ENCODE peak calls at places on chromosomes 12 and 14, in nine cellular contexts. One of them, this sample, is unnamed.

GRCh38 chr14:106291626-106292025 is 765.2 kb downstream of the TMEM121 start:
- DNase-seq in mesothelial cell of epicardium: no peak
- DNase-seq in fibroblast of lung: no peak
- DNase-seq in ovary: no peak
- DNase-seq in brain microvascular endothelial cell: no peak
- DNase-seq in upper lobe of right lung: no peak
- DNase-seq in IMR-90: no peak
- DNase-seq in colonic mucosa: no peak
- DNase-seq in lower leg skin: no peak
- DNase-seq in this sample: no peak

GRCh38 chr14:23446291-23446851 is 10.9 kb upstream of the MYH7 start:
- DNase-seq in IMR-90: no peak
- DNase-seq in lower leg skin: no peak
- DNase-seq in upper lobe of right lung: no peak
- DNase-seq in mesothelial cell of epicardium: no peak
- DNase-seq in ovary: no peak
- DNase-seq in fibroblast of lung: no peak
- DNase-seq in brain microvascular endothelial cell: no peak
- DNase-seq in colonic mucosa: peak; percentile 59
- DNase-seq in this sample: no peak

GRCh38 chr12:54421175-54421872 is 2.3 kb upstream of the ITGA5 start:
- DNase-seq in brain microvascular endothelial cell: no peak
- DNase-seq in mesothelial cell of epicardium: no peak
- DNase-seq in upper lobe of right lung: no peak
- DNase-seq in fibroblast of lung: peak; percentile 89
- DNase-seq in lower leg skin: peak; percentile 84
- DNase-seq in IMR-90: peak; percentile 36
- DNase-seq in colonic mucosa: no peak
- DNase-seq in ovary: peak; percentile 59
- DNase-seq in this sample: no peak

GRCh38 chr12:69653703-69654102 is 43.0 kb upstream of the LRRC10 start:
- DNase-seq in fibroblast of lung: peak; percentile 68
- DNase-seq in lower leg skin: no peak
- DNase-seq in IMR-90: peak; percentile 43
- DNase-seq in mesothelial cell of epicardium: no peak
- DNase-seq in upper lobe of right lung: no peak
- DNase-seq in brain microvascular endothelial cell: no peak
- DNase-seq in ovary: no peak
- DNase-seq in colonic mucosa: no peak
- DNase-seq in this sample: no peak

GRCh38 chr12:91103101-91103500 is 8.2 kb downstream of the LUM start:
- DNase-seq in upper lobe of right lung: no peak
- DNase-seq in IMR-90: no peak
- DNase-seq in lower leg skin: no peak
- DNase-seq in brain microvascular endothelial cell: no peak
- DNase-seq in fibroblast of lung: no peak
- DNase-seq in ovary: no peak
- DNase-seq in colonic mucosa: no peak
- DNase-seq in mesothelial cell of epicardium: no peak
- DNase-seq in this sample: no peak

GRCh38 chr14:90139199-90139598 is 77.4 kb downstream of the KCNK13 start:
- DNase-seq in lower leg skin: no peak
- DNase-seq in upper lobe of right lung: no peak
- DNase-seq in colonic mucosa: no peak
- DNase-seq in fibroblast of lung: no peak
- DNase-seq in mesothelial cell of epicardium: no peak
- DNase-seq in brain microvascular endothelial cell: no peak
- DNase-seq in IMR-90: no peak
- DNase-seq in ovary: no peak
- DNase-seq in this sample: no peak

GRCh38 chr12:95918194-95918993 is 24.0 kb downstream of the CCDC38 start:
- DNase-seq in colonic mucosa: peak; percentile 28
- DNase-seq in IMR-90: peak; percentile 42
- DNase-seq in mesothelial cell of epicardium: no peak
- DNase-seq in ovary: no peak
- DNase-seq in fibroblast of lung: peak; percentile 53
- DNase-seq in upper lobe of right lung: no peak
- DNase-seq in brain microvascular endothelial cell: peak; percentile 53
- DNase-seq in lower leg skin: peak; percentile 33
- DNase-seq in this sample: peak; percentile 51

GRCh38 chr14:104731249-104731924 is 7.4 kb downstream of the ADSS1 start:
- DNase-seq in ovary: no peak
- DNase-seq in lower leg skin: no peak
- DNase-seq in brain microvascular endothelial cell: no peak
- DNase-seq in colonic mucosa: no peak
- DNase-seq in IMR-90: no peak
- DNase-seq in upper lobe of right lung: no peak
- DNase-seq in fibroblast of lung: no peak
- DNase-seq in mesothelial cell of epicardium: no peak
- DNase-seq in this sample: no peak

GRCh38 chr12:91866566-91866965 is 279.1 kb downstream of the BTG1 start:
- DNase-seq in colonic mucosa: no peak
- DNase-seq in mesothelial cell of epicardium: no peak
- DNase-seq in upper lobe of right lung: no peak
- DNase-seq in brain microvascular endothelial cell: no peak
- DNase-seq in ovary: no peak
- DNase-seq in lower leg skin: no peak
- DNase-seq in IMR-90: no peak
- DNase-seq in fibroblast of lung: no peak
- DNase-seq in this sample: no peak

GRCh38 chr14:63993992-63994391 is 141.2 kb downstream of the SYNE2 start:
- DNase-seq in ovary: no peak
- DNase-seq in fibroblast of lung: peak; percentile 26
- DNase-seq in lower leg skin: no peak
- DNase-seq in colonic mucosa: no peak
- DNase-seq in upper lobe of right lung: no peak
- DNase-seq in brain microvascular endothelial cell: peak; percentile 2
- DNase-seq in mesothelial cell of epicardium: no peak
- DNase-seq in IMR-90: no peak
- DNase-seq in this sample: no peak
- TF ChIP-seq CTCF in ovary: no peak
- TF ChIP-seq CTCF in fibroblast of lung: peak; percentile 36
- TF ChIP-seq CTCF in lower leg skin: no peak
- TF ChIP-seq CTCF in colonic mucosa: no peak
- TF ChIP-seq CTCF in upper lobe of right lung: peak; percentile 30
- TF ChIP-seq CTCF in brain microvascular endothelial cell: peak; percentile 34
- TF ChIP-seq CTCF in mesothelial cell of epicardium: peak; percentile 10
- TF ChIP-seq CTCF in IMR-90: no peak
- TF ChIP-seq CTCF in this sample: no peak

GRCh38 chr12:115306380-115306779 is 622.4 kb upstream of the TBX3 start:
- DNase-seq in mesothelial cell of epicardium: no peak
- DNase-seq in fibroblast of lung: peak; percentile 28
- DNase-seq in upper lobe of right lung: no peak
- DNase-seq in lower leg skin: no peak
- DNase-seq in IMR-90: no peak
- DNase-seq in colonic mucosa: no peak
- DNase-seq in ovary: no peak
- DNase-seq in brain microvascular endothelial cell: no peak
- DNase-seq in this sample: no peak

GRCh38 chr12:115305275-115305674 is 621.3 kb upstream of the TBX3 start:
- DNase-seq in fibroblast of lung: no peak
- DNase-seq in upper lobe of right lung: no peak
- DNase-seq in ovary: no peak
- DNase-seq in mesothelial cell of epicardium: no peak
- DNase-seq in brain microvascular endothelial cell: no peak
- DNase-seq in lower leg skin: no peak
- DNase-seq in colonic mucosa: no peak
- DNase-seq in IMR-90: no peak
- DNase-seq in this sample: no peak

GRCh38 chr12:115312901-115313300 is 628.9 kb upstream of the TBX3 start:
- DNase-seq in ovary: no peak
- DNase-seq in upper lobe of right lung: no peak
- DNase-seq in fibroblast of lung: no peak
- DNase-seq in lower leg skin: no peak
- DNase-seq in colonic mucosa: no peak
- DNase-seq in IMR-90: no peak
- DNase-seq in brain microvascular endothelial cell: no peak
- DNase-seq in mesothelial cell of epicardium: no peak
- DNase-seq in this sample: no peak

GRCh38 chr12:115305867-115306266 is 621.9 kb upstream of the TBX3 start:
- DNase-seq in ovary: no peak
- DNase-seq in brain microvascular endothelial cell: no peak
- DNase-seq in mesothelial cell of epicardium: no peak
- DNase-seq in IMR-90: no peak
- DNase-seq in upper lobe of right lung: no peak
- DNase-seq in fibroblast of lung: no peak
- DNase-seq in colonic mucosa: no peak
- DNase-seq in lower leg skin: no peak
- DNase-seq in this sample: no peak

GRCh38 chr12:115308918-115309317 is 624.9 kb upstream of the TBX3 start:
- DNase-seq in lower leg skin: no peak
- DNase-seq in IMR-90: no peak
- DNase-seq in brain microvascular endothelial cell: no peak
- DNase-seq in upper lobe of right lung: no peak
- DNase-seq in mesothelial cell of epicardium: no peak
- DNase-seq in fibroblast of lung: no peak
- DNase-seq in ovary: no peak
- DNase-seq in colonic mucosa: no peak
- DNase-seq in this sample: no peak
- TF ChIP-seq CTCF in lower leg skin: no peak
- TF ChIP-seq CTCF in IMR-90: no peak
- TF ChIP-seq CTCF in brain microvascular endothelial cell: no peak
- TF ChIP-seq CTCF in upper lobe of right lung: no peak
- TF ChIP-seq CTCF in mesothelial cell of epicardium: no peak
- TF ChIP-seq CTCF in fibroblast of lung: no peak
- TF ChIP-seq CTCF in ovary: no peak
- TF ChIP-seq CTCF in colonic mucosa: no peak
- TF ChIP-seq CTCF in this sample: no peak

DNA sequence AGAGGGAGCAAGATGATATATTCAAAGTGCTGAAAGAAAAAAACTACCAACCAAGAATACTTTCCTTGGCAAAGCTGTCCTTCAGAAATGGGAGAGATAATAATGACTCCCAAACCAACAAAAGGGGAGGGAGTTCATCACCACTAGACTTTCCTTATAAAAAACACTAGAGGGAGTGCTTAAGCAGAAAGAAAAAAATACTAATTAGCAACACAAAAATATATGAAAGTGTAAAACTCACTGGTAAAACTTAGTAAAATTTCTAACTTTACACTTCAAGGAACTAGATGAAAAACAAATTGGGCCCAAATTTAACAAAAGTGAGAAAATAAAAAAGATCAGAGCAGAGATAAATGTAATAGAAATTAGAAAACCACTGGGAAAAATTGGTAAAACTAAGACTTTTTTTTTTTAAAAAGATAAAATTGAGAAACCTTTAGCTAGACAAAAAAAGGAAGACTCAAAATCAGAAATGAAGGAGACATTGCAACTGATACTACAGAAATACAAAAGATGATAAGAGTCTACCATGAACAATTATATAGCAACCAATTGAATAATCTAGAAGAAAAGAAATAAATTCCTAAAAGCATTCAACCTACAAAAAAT is 60.4 kb upstream of the FAR2 start:
- DNase-seq in fibroblast of lung: peak; percentile 40
- DNase-seq in upper lobe of right lung: no peak
- DNase-seq in ovary: no peak
- DNase-seq in lower leg skin: no peak
- DNase-seq in mesothelial cell of epicardium: no peak
- DNase-seq in colonic mucosa: no peak
- DNase-seq in IMR-90: peak; percentile 16
- DNase-seq in brain microvascular endothelial cell: no peak
- DNase-seq in this sample: no peak
- TF ChIP-seq CTCF in fibroblast of lung: peak; percentile 45
- TF ChIP-seq CTCF in upper lobe of right lung: peak; percentile 45
- TF ChIP-seq CTCF in ovary: no peak
- TF ChIP-seq CTCF in lower leg skin: no peak
- TF ChIP-seq CTCF in mesothelial cell of epicardium: no peak
- TF ChIP-seq CTCF in colonic mucosa: peak; percentile 30
- TF ChIP-seq CTCF in IMR-90: peak; percentile 40
- TF ChIP-seq CTCF in brain microvascular endothelial cell: peak; percentile 21
- TF ChIP-seq CTCF in this sample: peak; percentile 72

GRCh38 chr12:107522692-107523477 is 162.7 kb upstream of the PWP1 start:
- DNase-seq in ovary: no peak
- DNase-seq in lower leg skin: no peak
- DNase-seq in upper lobe of right lung: no peak
- DNase-seq in fibroblast of lung: no peak
- DNase-seq in mesothelial cell of epicardium: no peak
- DNase-seq in brain microvascular endothelial cell: no peak
- DNase-seq in colonic mucosa: no peak
- DNase-seq in IMR-90: no peak
- DNase-seq in this sample: no peak
- TF ChIP-seq CTCF in ovary: no peak
- TF ChIP-seq CTCF in lower leg skin: no peak
- TF ChIP-seq CTCF in upper lobe of right lung: no peak
- TF ChIP-seq CTCF in fibroblast of lung: no peak
- TF ChIP-seq CTCF in mesothelial cell of epicardium: no peak
- TF ChIP-seq CTCF in brain microvascular endothelial cell: peak; percentile 51
- TF ChIP-seq CTCF in colonic mucosa: no peak
- TF ChIP-seq CTCF in IMR-90: peak; percentile 11
- TF ChIP-seq CTCF in this sample: no peak